ENCODE peak calls at places on chromosomes 2 and 18, in five cellular contexts. T is H9, C is trophoblast cell, M is mesenchymal stem cell, U is H1. W is an unnamed sample.

GRCh38 chr2:64485961-64486360 is 32.0 kb downstream of the LGALSL start:
- DNase-seq in T (no peak), C (no peak), M (peak), U (no peak), W (no peak)

GRCh38 chr2:238389985-238390682 is 36.6 kb upstream of the ASB1 start:
- DNase-seq in T (no peak), C (peak), M (no peak), U (no peak), W (no peak)

GRCh38 chr2:232505805-232506360 is 14.3 kb upstream of the PRSS56 start:
- DNase-seq in T (no peak), C (no peak), M (no peak), U (no peak), W (no peak)

GRCh38 chr2:83602753-83603152 is 856.3 kb downstream of the SUCLG1 start:
- DNase-seq in T (peak), C (no peak), M (no peak), U (no peak), W (no peak)

GRCh38 chr18:52716926-52717325 is 376.9 kb downstream of the DCC start:
- DNase-seq in T (no peak), C (peak), M (no peak), U (no peak), W (no peak)

GRCh38 chr2:120596990-120597594 is 138.6 kb upstream of the GLI2 start:
- DNase-seq in T (no peak), C (no peak), M (no peak), U (no peak), W (no peak)

GRCh38 chr2:238916875-238917590 is 69.1 kb downstream of the TWIST2 start:
- DNase-seq in T (no peak), C (no peak), M (no peak), U (no peak), W (no peak)

GRCh38 chr18:59861009-59861408 is 38.8 kb upstream of the PMAIP1 start:
- DNase-seq in T (no peak), C (no peak), M (no peak), U (no peak), W (no peak)

GRCh38 chr2:217900010-217900779 is 102.6 kb downstream of the TNS1 start:
- DNase-seq in T (no peak), C (no peak), M (no peak), U (no peak), W (no peak)

GRCh38 chr18:37586641-37587225 is 21.1 kb upstream of the CELF4 start:
- DNase-seq in T (no peak), C (no peak), M (no peak), U (no peak), W (no peak)

GRCh38 chr2:41930807-41931566 is 116.8 kb upstream of the PKDCC start:
- DNase-seq in T (no peak), C (no peak), M (peak), U (no peak), W (no peak)

GRCh38 chr2:72143441-72144356 is 4.0 kb downstream of the CYP26B1 start:
- DNase-seq in T (peak), C (peak), M (peak), U (no peak), W (no peak)

GRCh38 chr2:2940702-2941655 is 436.6 kb downstream of the EIPR1 start:
- DNase-seq in T (no peak), C (no peak), M (no peak), U (no peak), W (no peak)

GRCh38 chr2:2940061-2940460 is 437.6 kb downstream of the EIPR1 start:
- DNase-seq in T (no peak), C (no peak), M (no peak), U (no peak), W (no peak)

GRCh38 chr2:2939078-2939795 is 438.4 kb downstream of the EIPR1 start:
- DNase-seq in T (no peak), C (no peak), M (no peak), U (no peak), W (no peak)

GRCh38 chr2:2942225-2942624 is 435.4 kb downstream of the EIPR1 start:
- DNase-seq in T (no peak), C (no peak), M (no peak), U (no peak), W (no peak)

DNA sequence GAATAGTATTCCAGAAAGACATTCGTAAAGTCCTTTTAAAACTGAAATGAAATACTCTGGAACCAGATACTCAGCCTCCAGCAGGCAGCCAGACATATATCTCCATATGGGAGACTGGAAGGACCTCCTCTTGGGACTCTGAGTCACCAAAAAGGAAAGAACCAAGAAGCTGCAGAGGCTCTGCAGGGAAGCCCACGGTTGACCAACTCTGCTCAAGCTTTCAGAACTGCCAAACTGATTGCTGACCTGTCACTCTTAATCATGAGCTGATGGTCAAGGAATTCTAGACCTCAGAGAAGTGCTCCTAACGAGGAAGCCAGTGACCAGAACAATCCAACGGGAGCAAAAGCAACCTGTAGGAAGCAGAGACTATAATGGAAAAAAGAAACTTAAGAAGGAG is 434.7 kb downstream of the EIPR1 start:
- DNase-seq in T (no peak), C (no peak), M (no peak), U (no peak), W (no peak)
- H3K18ac ChIP-seq in T (no peak), C (no peak), M (no peak), U (no peak), W (no peak)

DNA sequence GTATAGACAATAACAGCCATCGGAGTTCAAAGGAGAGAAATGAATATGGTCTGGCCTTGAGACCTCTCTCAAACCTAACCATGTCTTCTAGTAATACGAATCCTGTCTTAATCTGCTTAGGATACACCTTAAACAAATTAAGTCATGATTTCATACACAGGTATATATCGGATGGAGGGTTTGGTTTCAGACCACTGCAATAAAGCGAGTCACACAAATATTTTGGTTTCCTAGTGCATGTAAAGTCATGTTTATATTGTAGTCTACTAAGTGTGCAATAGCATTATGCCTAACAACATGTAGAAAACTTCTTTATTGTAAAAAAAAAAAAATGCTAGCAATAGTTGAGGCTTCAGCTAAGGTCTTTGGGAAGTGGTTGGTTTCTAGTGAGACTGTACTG is 73.8 kb downstream of the EML6 start:
- DNase-seq in T (no peak), C (no peak), M (no peak), U (no peak), W (no peak)
- H2BK12ac ChIP-seq in T (no peak), C (no peak), M (no peak), U (no peak), W (no peak)

GRCh38 chr2:70767094-70767698 is 804 bp downstream of the ADD2 start:
- DNase-seq in T (peak), C (no peak), M (no peak), U (peak), W (no peak)

GRCh38 chr2:70768585-70769085 is 635 bp upstream of the ADD2 start:
- DNase-seq in T (no peak), C (no peak), M (no peak), U (no peak), W (no peak)

GRCh38 chr2:70767699-70768584 is at the start of gene ADD2:
- DNase-seq in T (peak), C (peak), M (peak), U (no peak), W (peak)

GRCh38 chr2:70765507-70765906 is 2.5 kb downstream of the ADD2 start:
- DNase-seq in T (no peak), C (no peak), M (no peak), U (no peak), W (no peak)

GRCh38 chr2:70766357-70767093 is 1.5 kb downstream of the ADD2 start:
- DNase-seq in T (no peak), C (no peak), M (no peak), U (no peak), W (no peak)
- H3K18ac ChIP-seq in T (no peak), C (no peak), M (no peak), U (peak), W (peak)

GRCh38 chr18:69981948-69982347 is 34.3 kb upstream of the CD226 start:
- DNase-seq in T (no peak), C (no peak), M (no peak), U (no peak), W (no peak)
- H2BK12ac ChIP-seq in T (no peak), C (no peak), M (no peak), U (no peak), W (no peak)

GRCh38 chr18:58057291-58057965 is 13.4 kb downstream of the NEDD4L start:
- DNase-seq in T (no peak), C (no peak), M (no peak), U (no peak), W (no peak)
- H3K18ac ChIP-seq in T (no peak), C (no peak), M (no peak), U (no peak), W (no peak)